ENCODE peak calls at places on chromosomes 1 and 21, in five cellular contexts. X is lower lobe of right lung, W is breast epithelium, J is tibial artery, G is HCT116. T is an unnamed sample.
A peak's percentile ranks its signal among the peaks of the same experiment; 100 is the strongest.

GRCh38 chr21:34367320-34367935 is 3.6 kb downstream of the KCNE2 start:
- DNase-seq in X (no peak), W (no peak), J (no peak), G (peak; percentile 54), T (peak; percentile 15)

GRCh38 chr1:233518344-233518743 is 95.6 kb upstream of the KCNK1 start:
- DNase-seq in X (no peak), W (no peak), J (no peak), G (peak; percentile 65), T (no peak)

GRCh38 chr1:155000475-155000724 is 2.2 kb upstream of the ZBTB7B start:
- DNase-seq in X (peak; percentile 66), W (no peak), J (peak; percentile 80), G (no peak), T (no peak)

GRCh38 chr21:45699251-45699942 is 55.9 kb downstream of the PCBP3 start:
- DNase-seq in X (no peak), W (no peak), J (no peak), G (no peak), T (no peak)

GRCh38 chr1:244154882-244155531 is 103.9 kb downstream of the ZBTB18 start:
- DNase-seq in X (no peak), W (no peak), J (no peak), G (no peak), T (no peak)

GRCh38 chr21:29376556-29376955 is 77.8 kb downstream of the BACH1 start:
- DNase-seq in X (peak; percentile 65), W (no peak), J (no peak), G (peak; percentile 39), T (peak; percentile 33)

GRCh38 chr1:157166581-157166980 is 28.4 kb upstream of the ETV3 start:
- DNase-seq in X (no peak), W (no peak), J (no peak), G (no peak), T (no peak)

GRCh38 chr1:94527447-94528031 is 14.0 kb downstream of the F3 start:
- DNase-seq in X (no peak), W (no peak), J (no peak), G (peak; percentile 44), T (no peak)

GRCh38 chr1:60765204-60765603 is 317.2 kb upstream of the NFIA start:
- DNase-seq in X (no peak), W (no peak), J (no peak), G (peak; percentile 50), T (no peak)

GRCh38 chr1:203545032-203545816 is 51.3 kb downstream of the OPTC start:
- DNase-seq in X (no peak), W (no peak), J (no peak), G (no peak), T (no peak)

GRCh38 chr1:180622658-180623508 is 8.9 kb upstream of the XPR1 start:
- DNase-seq in X (no peak), W (no peak), J (no peak), G (no peak), T (no peak)

GRCh38 chr1:180626711-180627110 is 5.1 kb upstream of the XPR1 start:
- DNase-seq in X (no peak), W (no peak), J (no peak), G (no peak), T (no peak)

GRCh38 chr1:180628646-180629045 is 3.2 kb upstream of the XPR1 start:
- DNase-seq in X (no peak), W (no peak), J (no peak), G (no peak), T (no peak)

GRCh38 chr1:180627411-180627810 is 4.4 kb upstream of the XPR1 start:
- DNase-seq in X (no peak), W (no peak), J (no peak), G (no peak), T (no peak)

DNA sequence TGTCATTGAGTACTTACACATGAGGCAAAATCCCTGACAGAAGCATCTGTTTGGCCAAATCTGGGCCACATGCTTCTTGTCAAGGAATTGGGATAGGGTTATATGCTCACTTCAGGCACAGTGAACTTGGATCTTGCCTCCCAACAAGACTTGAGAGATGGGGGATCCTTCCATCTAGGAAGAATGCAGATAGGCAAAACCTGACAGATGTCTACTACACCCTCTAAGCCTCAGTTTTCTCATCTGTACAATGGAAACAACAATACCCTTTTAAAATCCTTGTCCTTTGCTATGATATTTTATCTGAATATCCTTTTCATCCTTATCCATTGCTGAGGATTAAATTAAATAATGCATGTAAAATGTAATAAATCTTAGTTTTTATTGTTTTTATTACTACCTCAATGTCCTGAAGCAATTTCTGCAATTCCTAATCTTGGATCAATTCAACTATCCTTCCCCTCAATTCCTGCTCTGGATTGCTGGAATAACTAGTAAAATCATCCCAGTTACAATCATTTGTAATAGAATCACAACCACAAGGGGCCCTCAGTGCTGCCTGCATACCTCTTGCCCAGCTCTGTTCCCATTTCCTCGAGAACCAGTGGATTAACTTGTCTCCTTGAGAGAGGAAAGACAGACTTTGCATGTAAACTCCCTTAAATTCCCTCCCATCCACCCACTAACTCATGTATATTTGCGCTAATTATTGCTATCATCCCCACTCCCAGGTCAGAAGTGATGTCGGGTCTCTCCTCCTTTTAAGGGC is 8.1 kb upstream of the XPR1 start:
- DNase-seq in X (no peak), W (no peak), J (no peak), G (no peak), T (no peak)
- H3K9me3 ChIP-seq in X (no peaks in the 10 kb centered on the region), W (no peaks in the 10 kb centered on the region), J (no peaks in the 10 kb centered on the region), G (no peaks in the 10 kb centered on the region), T (no peaks in the 10 kb centered on the region)

DNA sequence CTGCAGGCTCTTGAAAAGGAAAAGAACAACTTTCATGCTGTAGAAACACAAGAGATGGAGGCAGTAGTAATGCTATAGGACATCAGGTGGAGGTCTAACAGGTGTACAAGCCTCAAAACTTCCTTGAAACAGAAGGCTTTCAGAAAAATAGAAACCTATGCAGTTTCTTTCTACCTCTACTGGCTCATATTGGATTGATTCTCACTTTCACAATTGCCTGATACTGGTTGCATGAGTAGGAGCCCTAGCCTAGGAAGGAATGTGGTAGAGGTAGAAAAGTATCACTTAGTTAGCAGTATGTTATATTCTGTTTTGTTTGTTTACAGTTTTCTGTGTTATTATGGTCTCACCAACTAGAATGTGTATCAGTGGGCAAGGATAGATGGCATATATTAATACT is 175.4 kb upstream of the GORAB start:
- DNase-seq in X (no peak), W (no peak), J (no peak), G (no peak), T (no peak)
- TF ChIP-seq CTCF in X (no peak), W (no peak), J (no peak), G (no peak), T (no peak)

GRCh38 chr1:225539575-225539974 is 111.7 kb upstream of the LBR start:
- DNase-seq in X (no peak), W (no peak), J (no peak), G (no peak), T (no peak)
- H3K27ac ChIP-seq in X (no peak overlapping the region), W (no peak overlapping the region), J (no peak overlapping the region), G (no peak overlapping the region), T (no peak overlapping the region)

GRCh38 chr1:163664706-163665321 is 343.1 kb downstream of the NUF2 start:
- DNase-seq in X (no peak), W (no peak), J (no peak), G (no peak), T (no peak)
- H3K9me3 ChIP-seq in X (no peaks in the 10 kb centered on the region), W (no peaks in the 10 kb centered on the region), J (no peaks in the 10 kb centered on the region), G (no peaks in the 10 kb centered on the region), T (no peaks in the 10 kb centered on the region)